ENCODE peak calls at places on chromosomes 5 and 9, in six cellular contexts. Q is neural crest cell, O is pancreas, B is IMR-90, U is cardiac fibroblast, V is MM.1S. T is an unnamed sample.

GRCh38 chr5:78472469-78473106 is 112.2 kb downstream of the SCAMP1 start:
- DNase-seq in U (peak; percentile 48), O (no peak), V (no peak), Q (no peak), B (no peak), T (no peak)

GRCh38 chr5:136374003-136374402 is 8.7 kb upstream of the TRPC7 start:
- DNase-seq in V (no peak), B (peak; percentile 12), U (no peak), Q (no peak), O (no peak), T (no peak)

GRCh38 chr9:237858-238345 is 23.2 kb downstream of the DOCK8 start:
- DNase-seq in U (no peak), O (no peak), V (no peak), B (no peak), Q (no peak), T (no peak)

GRCh38 chr5:1524799-1525623 is 1.3 kb upstream of the LPCAT1 start:
- DNase-seq in Q (no peak), U (no peak), O (no peak), B (no peak), V (no peak), T (no peak)

GRCh38 chr5:172765766-172766286 is 5.2 kb downstream of the DUSP1 start:
- DNase-seq in B (peak; percentile 94), O (peak; percentile 36), Q (no peak), V (no peak), U (peak; percentile 89), T (no peak)

GRCh38 chr5:143400541-143401252 is 2.8 kb downstream of the NR3C1 start:
- DNase-seq in O (no peak), Q (no peak), U (peak; percentile 52), B (peak; percentile 60), V (peak; percentile 70), T (no peak)

GRCh38 chr5:473344-474192 is 30.6 kb downstream of the EXOC3 start:
- DNase-seq in V (no peak), Q (no peak), O (peak; percentile 59), B (peak; percentile 34), U (peak; percentile 35), T (no peak)

GRCh38 chr9:9061599-9061998 is 1262.0 kb upstream of the DMAC1 start:
- DNase-seq in O (no peak), Q (no peak), B (no peak), V (no peak), U (no peak), T (no peak)

GRCh38 chr9:81530846-81531245 is 158.5 kb downstream of the TLE1 start:
- DNase-seq in B (no peak), U (no peak), V (no peak), Q (no peak), O (no peak), T (no peak)

GRCh38 chr9:104080983-104081382 is 13.1 kb upstream of the SMC2 start:
- DNase-seq in O (no peak), Q (no peak), V (no peak), U (no peak), B (no peak), T (no peak)

GRCh38 chr5:95219411-95219810 is 65.5 kb downstream of the MCTP1 start:
- DNase-seq in B (no peak), Q (no peak), U (no peak), O (no peak), V (no peak), T (no peak)

GRCh38 chr5:395921-396714 is 46.9 kb upstream of the EXOC3 start:
- DNase-seq in Q (no peak), O (no peak), B (no peak), V (no peak), U (no peak), T (no peak)

GRCh38 chr9:97978706-97979105 is 4.4 kb upstream of the ANP32B start:
- DNase-seq in Q (no peak), O (no peak), U (no peak), V (no peak), B (no peak), T (no peak)

GRCh38 chr9:137270929-137271695 is 6.4 kb upstream of the TOR4A start:
- DNase-seq in V (no peak), O (no peak), B (no peak), U (peak; percentile 41), Q (no peak), T (no peak)

GRCh38 chr5:125408582-125409069 is 662.2 kb upstream of the ZNF608 start:
- DNase-seq in Q (no peak), B (peak; percentile 88), O (no peak), V (peak; percentile 78), U (peak; percentile 69), T (peak; percentile 21)

GRCh38 chr9:88418715-88419540 is 30.7 kb downstream of the SPIN1 start:
- DNase-seq in O (no peak), V (no peak), U (no peak), Q (no peak), B (no peak), T (no peak)

GRCh38 chr9:128163027-128163515 is 3.0 kb downstream of the BBLN start:
- DNase-seq in U (no peak), O (no peak), V (no peak), B (no peak), Q (no peak), T (no peak)

GRCh38 chr5:55925181-55925580 is 69.6 kb downstream of the IL6ST start:
- DNase-seq in B (no peak), Q (no peak), O (no peak), U (no peak), V (no peak), T (no peak)

GRCh38 chr9:3879731-3880493 is 354.1 kb upstream of the RFX3 start:
- DNase-seq in B (no peak), O (no peak), Q (no peak), U (no peak), V (no peak), T (no peak)

GRCh38 chr9:137369911-137370630 is 52.9 kb downstream of the EXD3 start:
- DNase-seq in U (no peak), O (no peak), B (no peak), V (no peak), Q (peak; percentile 36), T (no peak)

GRCh38 chr9:69137311-69137710 is 36.8 kb upstream of the TJP2 start:
- DNase-seq in B (no peak), Q (no peak), O (no peak), U (no peak), V (no peak), T (no peak)

GRCh38 chr5:88675758-88676636 is 207.0 kb downstream of the MEF2C start:
- DNase-seq in V (peak; percentile 95), U (peak; percentile 53), Q (peak; percentile 67), B (peak; percentile 58), O (no peak), T (no peak)

GRCh38 chr5:12566441-12566840 is 662.2 kb upstream of the CTNND2 start:
- DNase-seq in V (no peak), U (no peak), Q (no peak), O (no peak), B (no peak), T (no peak)

GRCh38 chr9:78406146-78406545 is 109.2 kb downstream of the PSAT1 start:
- DNase-seq in U (no peak), B (no peak), V (no peak), Q (no peak), O (no peak), T (no peak)

GRCh38 chr9:82132024-82132423 is 143.5 kb downstream of the SPATA31D1 start:
- DNase-seq in V (peak; percentile 24), B (no peak), O (no peak), U (no peak), Q (no peak), T (no peak)

GRCh38 chr5:150645070-150645700 is 4.7 kb downstream of the SYNPO start:
- DNase-seq in V (no peak), U (peak; percentile 94), Q (no peak), B (peak; percentile 71), O (peak; percentile 60), T (no peak)

GRCh38 chr5:140205952-140206351 is 31.0 kb downstream of the CYSTM1 start:
- DNase-seq in V (no peak), Q (no peak), U (no peak), O (no peak), B (no peak), T (no peak)
- TF ChIP-seq CTCF in V (no peak), Q (no peak), U (no peak), O (no peak), B (no peak), T (no peak)

GRCh38 chr5:141040093-141040762 is 10.9 kb upstream of the PCDHB1 start:
- DNase-seq in B (no peak), U (peak; percentile 5), Q (peak; percentile 61), O (peak; percentile 74), V (peak; percentile 47), T (no peak)
- TF ChIP-seq CTCF in B (no peak), U (peak; percentile 42), Q (peak; percentile 90), O (peak; percentile 25), V (peak; percentile 49), T (peak; percentile 3)

GRCh38 chr9:108869092-108869725 is 7.1 kb downstream of the ACTL7A start:
- DNase-seq in B (peak; percentile 36), U (peak; percentile 15), O (no peak), V (no peak), Q (no peak), T (no peak)
- TF ChIP-seq CTCF in B (no peak), U (no peak), O (no peak), V (no peak), Q (no peak), T (no peak)

GRCh38 chr5:139636975-139637408 is 11.2 kb upstream of the CXXC5 start:
- DNase-seq in Q (no peak), B (peak; percentile 51), V (peak; percentile 46), O (no peak), U (no peak), T (peak; percentile 64)

GRCh38 chr5:139638090-139638735 is 9.9 kb upstream of the CXXC5 start:
- DNase-seq in B (peak; percentile 66), V (peak; percentile 95), O (peak; percentile 96), Q (no peak), U (peak; percentile 83), T (peak; percentile 62)

GRCh38 chr5:139638736-139639618 is 9.2 kb upstream of the CXXC5 start:
- DNase-seq in O (no peak), Q (no peak), B (no peak), V (no peak), U (no peak), T (no peak)

GRCh38 chr5:139636207-139636792 is 11.8 kb upstream of the CXXC5 start:
- DNase-seq in V (peak; percentile 95), U (no peak), B (no peak), Q (no peak), O (no peak), T (peak; percentile 85)

GRCh38 chr5:139637438-139638089 is 10.6 kb upstream of the CXXC5 start:
- DNase-seq in O (peak; percentile 96), U (peak; percentile 85), V (peak; percentile 83), Q (peak; percentile 75), B (peak; percentile 74), T (peak; percentile 88)
- TF ChIP-seq CTCF in O (no peak), U (no peak), V (peak; percentile 33), Q (peak; percentile 37), B (no peak), T (no peak)

GRCh38 chr9:96064838-96065481 is 189.5 kb downstream of the ERCC6L2 start:
- DNase-seq in Q (no peak), O (no peak), U (no peak), V (no peak), B (no peak), T (no peak)

GRCh38 chr9:96062854-96063253 is 187.4 kb downstream of the ERCC6L2 start:
- DNase-seq in O (no peak), V (no peak), B (no peak), U (no peak), Q (no peak), T (no peak)

GRCh38 chr9:96062051-96062450 is 186.6 kb downstream of the ERCC6L2 start:
- DNase-seq in Q (no peak), V (no peak), O (no peak), B (no peak), U (peak; percentile 60), T (no peak)

GRCh38 chr9:96058218-96058617 is 182.7 kb downstream of the ERCC6L2 start:
- DNase-seq in Q (no peak), U (no peak), B (no peak), V (no peak), O (no peak), T (no peak)

GRCh38 chr9:96061293-96061987 is 185.9 kb downstream of the ERCC6L2 start:
- DNase-seq in B (peak; percentile 41), V (no peak), U (peak; percentile 75), O (no peak), Q (peak; percentile 24), T (no peak)
- TF ChIP-seq CTCF in B (peak; percentile 49), V (no peak), U (peak; percentile 59), O (peak; percentile 41), Q (peak; percentile 58), T (peak; percentile 16)

T was measured in GM13976.